ENCODE peak calls at places on chromosomes 4 and X, in five cellular contexts. H is epithelial cell of esophagus, C is endothelial cell, I is midbrain, F is HEK293T. T is an unnamed sample.

GRCh38 chr4:154073107-154073817 is 284.4 kb upstream of the SFRP2 start:
- DNase-seq in H (peak; percentile 64), C (no peak), I (no peak), F (no peak), T (no peak)

GRCh38 chr4:137543198-137543597 is 10.9 kb upstream of the PCDH18 start:
- DNase-seq in H (no peak), C (no peak), I (no peak), F (no peak), T (no peak)

GRCh38 chr4:173252024-173252935 is 81.9 kb downstream of the HMGB2 start:
- DNase-seq in H (peak; percentile 97), C (no peak), I (peak; percentile 23), F (peak; percentile 47), T (peak; percentile 29)

GRCh38 chr4:109708435-109708834 is 5.2 kb upstream of the CASP6 start:
- DNase-seq in H (no peak), C (no peak), I (no peak), F (no peak), T (no peak)

GRCh38 chr4:6372649-6373525 is 99.5 kb downstream of the PPP2R2C start:
- DNase-seq in H (peak; percentile 8), C (peak; percentile 50), I (no peak), F (peak; percentile 72), T (peak; percentile 65)

GRCh38 chr4:103105558-103106356 is 6.1 kb upstream of the BDH2 start:
- DNase-seq in H (no peak), C (no peak), I (no peak), F (no peak), T (no peak)

GRCh38 chrX:111624169-111624568 is 56.8 kb upstream of the ALG13 start:
- DNase-seq in H (no peak), C (no peak), I (no peak), F (no peak), T (no peak)

GRCh38 chr4:55012363-55013255 is 112.8 kb downstream of the KDR start:
- DNase-seq in H (no peak), C (no peak), I (no peak), F (no peak), T (no peak)

GRCh38 chr4:147879676-147880075 is 147.8 kb downstream of the ARHGAP10 start:
- DNase-seq in H (peak; percentile 10), C (no peak), I (no peak), F (no peak), T (no peak)

GRCh38 chr4:62288803-62289541 is 1088.8 kb downstream of the ADGRL3 start:
- DNase-seq in H (peak; percentile 1), C (no peak), I (no peak), F (no peak), T (no peak)

GRCh38 chr4:52892880-52893279 is 30.8 kb downstream of the RASL11B start:
- DNase-seq in H (no peak), C (no peak), I (no peak), F (no peak), T (no peak)

GRCh38 chrX:136816970-136817369 is 36.2 kb upstream of the ARHGEF6 start:
- DNase-seq in H (peak; percentile 35), C (no peak), I (no peak), F (no peak), T (no peak)

GRCh38 chr4:101348367-101348827 is 1.1 kb upstream of the PPP3CA start:
- DNase-seq in H (peak; percentile 45), C (no peak), I (no peak), F (peak; percentile 44), T (peak; percentile 17)

GRCh38 chr4:17690898-17691297 is 76.5 kb downstream of the MED28 start:
- DNase-seq in H (peak; percentile 44), C (no peak), I (no peak), F (no peak), T (no peak)

GRCh38 chrX:71143508-71143907 is 1.1 kb upstream of the NLGN3 start:
- DNase-seq in H (no peak), C (no peak), I (peak; percentile 33), F (no peak), T (no peak)

GRCh38 chr4:79429113-79430034 is 21.3 kb upstream of the GK2 start:
- DNase-seq in H (no peak), C (no peak), I (no peak), F (no peak), T (no peak)